ENCODE peak calls at places on chromosomes 6 and 20, in four cellular contexts. A is trophoblast cell, Z is endothelial cell of umbilical vein, R is endodermal cell. T is an unnamed sample. For H3K36me3, the result is how much of the 10 kb centered on the place peaks cover.

GRCh38 chr6:34132486-34133185 is 13.3 kb downstream of the GRM4 start:
- DNase-seq in R (peak), A (peak), Z (peak), T (peak)

GRCh38 chr6:71190809-71191208 is 97.8 kb upstream of the OGFRL1 start:
- DNase-seq in R (no peak), A (no peak), Z (peak), T (peak)

GRCh38 chr20:3454821-3455220 is 16.0 kb upstream of the ATRN start:
- DNase-seq in R (no peak), A (no peak), Z (no peak), T (no peak)

GRCh38 chr20:32972181-32973076 is 31.8 kb downstream of the SUN5 start:
- DNase-seq in A (no peak), R (peak), Z (peak), T (no peak)

GRCh38 chr6:446418-447366 is 55.1 kb downstream of the IRF4 start:
- DNase-seq in R (no peak), A (no peak), Z (no peak), T (no peak)

GRCh38 chr6:1479095-1479494 is 89.7 kb downstream of the FOXF2 start:
- DNase-seq in A (no peak), R (no peak), Z (no peak), T (no peak)

GRCh38 chr20:41316009-41316408 is 1.5 kb downstream of the ZHX3 start:
- DNase-seq in A (no peak), Z (no peak), R (no peak), T (peak)

GRCh38 chr20:41145317-41145716 is 8.0 kb downstream of the PLCG1 start:
- DNase-seq in A (no peak), Z (no peak), R (no peak), T (no peak)

GRCh38 chr6:35397806-35398418 is 54.2 kb upstream of the FANCE start:
- DNase-seq in A (no peak), R (peak), Z (no peak), T (no peak)

GRCh38 chr6:168458101-168458500 is 17.1 kb downstream of the SMOC2 start:
- DNase-seq in A (no peak), Z (no peak), R (no peak), T (no peak)

GRCh38 chr20:38751360-38751976 is 3.2 kb downstream of the ACTR5 start:
- DNase-seq in A (peak), Z (peak), R (no peak), T (peak)

GRCh38 chr6:127146935-127147334 is 28.5 kb downstream of the RSPO3 start:
- DNase-seq in R (no peak), A (no peak), Z (peak), T (peak)

GRCh38 chr6:13760948-13761347 is 49.3 kb upstream of the RANBP9 start:
- DNase-seq in A (no peak), R (no peak), Z (no peak), T (no peak)

GRCh38 chr6:15531973-15532372 is 130.9 kb downstream of the DTNBP1 start:
- DNase-seq in A (no peak), Z (no peak), R (peak), T (no peak)

GRCh38 chr6:18147616-18148015 is 7.3 kb downstream of the TPMT start:
- DNase-seq in A (no peak), Z (no peak), R (no peak), T (no peak)

GRCh38 chr6:124670801-124671200 is 291.4 kb upstream of the RNF217 start:
- DNase-seq in Z (no peak), A (no peak), R (no peak), T (no peak)

GRCh38 chr6:145508107-145508506 is 227.2 kb downstream of the EPM2A start:
- DNase-seq in Z (peak), A (no peak), R (peak), T (no peak)

GRCh38 chr6:147711511-147711910 is 203.0 kb downstream of the SAMD5 start:
- DNase-seq in A (no peak), R (no peak), Z (no peak), T (no peak)

GRCh38 chr6:3159805-3160781 is 2.7 kb upstream of the TUBB2A start:
- DNase-seq in A (peak), Z (no peak), R (peak), T (peak)

GRCh38 chr6:131758920-131759319 is 48.1 kb upstream of the CTAGE9 start:
- DNase-seq in R (no peak), Z (no peak), A (no peak), T (no peak)

GRCh38 chr6:13038315-13039261 is 289.7 kb downstream of the TBC1D7 start:
- DNase-seq in R (no peak), Z (peak), A (no peak), T (peak)

GRCh38 chr20:56442381-56443365 is 25.8 kb upstream of the RTF2 start:
- DNase-seq in A (peak), R (peak), Z (no peak), T (peak)

GRCh38 chr6:38973178-38974057 is 75.2 kb upstream of the GLP1R start:
- DNase-seq in R (no peak), Z (peak), A (peak), T (peak)

GRCh38 chr6:71489736-71490135 is 201.1 kb downstream of the OGFRL1 start:
- DNase-seq in A (peak), Z (peak), R (peak), T (peak)

GRCh38 chr6:65123516-65123915 is 583.5 kb downstream of the EYS start:
- DNase-seq in Z (no peak), R (no peak), A (no peak), T (peak)

GRCh38 chr6:43077981-43078411 is 1.9 kb downstream of the PTK7 start:
- DNase-seq in R (peak), Z (no peak), A (no peak), T (peak)

GRCh38 chr6:43086022-43086658 is 10.0 kb downstream of the PTK7 start:
- DNase-seq in R (no peak), A (no peak), Z (no peak), T (peak)

GRCh38 chr6:43078651-43079050 is 2.5 kb downstream of the PTK7 start:
- DNase-seq in R (no peak), A (no peak), Z (no peak), T (peak)

GRCh38 chr6:43081043-43081442 is 4.9 kb downstream of the PTK7 start:
- DNase-seq in R (no peak), A (no peak), Z (no peak), T (no peak)

GRCh38 chr6:43083041-43083669 is 7.0 kb downstream of the PTK7 start:
- DNase-seq in Z (no peak), A (no peak), R (no peak), T (no peak)
- H3K9ac ChIP-seq in Z (no peak), A (no peak), R (no peak), T (no peak)

GRCh38 chr6:36607782-36608386 is 13.7 kb downstream of the SRSF3 start:
- DNase-seq in R (no peak), A (peak), Z (no peak), T (no peak)

GRCh38 chr6:36603222-36604089 is 9.3 kb downstream of the SRSF3 start:
- DNase-seq in R (no peak), A (no peak), Z (no peak), T (no peak)

GRCh38 chr6:36605102-36605501 is 10.9 kb downstream of the SRSF3 start:
- DNase-seq in R (no peak), Z (no peak), A (no peak), T (no peak)

GRCh38 chr6:36605560-36606391 is 11.6 kb downstream of the SRSF3 start:
- DNase-seq in Z (no peak), A (no peak), R (no peak), T (peak)

DNA sequence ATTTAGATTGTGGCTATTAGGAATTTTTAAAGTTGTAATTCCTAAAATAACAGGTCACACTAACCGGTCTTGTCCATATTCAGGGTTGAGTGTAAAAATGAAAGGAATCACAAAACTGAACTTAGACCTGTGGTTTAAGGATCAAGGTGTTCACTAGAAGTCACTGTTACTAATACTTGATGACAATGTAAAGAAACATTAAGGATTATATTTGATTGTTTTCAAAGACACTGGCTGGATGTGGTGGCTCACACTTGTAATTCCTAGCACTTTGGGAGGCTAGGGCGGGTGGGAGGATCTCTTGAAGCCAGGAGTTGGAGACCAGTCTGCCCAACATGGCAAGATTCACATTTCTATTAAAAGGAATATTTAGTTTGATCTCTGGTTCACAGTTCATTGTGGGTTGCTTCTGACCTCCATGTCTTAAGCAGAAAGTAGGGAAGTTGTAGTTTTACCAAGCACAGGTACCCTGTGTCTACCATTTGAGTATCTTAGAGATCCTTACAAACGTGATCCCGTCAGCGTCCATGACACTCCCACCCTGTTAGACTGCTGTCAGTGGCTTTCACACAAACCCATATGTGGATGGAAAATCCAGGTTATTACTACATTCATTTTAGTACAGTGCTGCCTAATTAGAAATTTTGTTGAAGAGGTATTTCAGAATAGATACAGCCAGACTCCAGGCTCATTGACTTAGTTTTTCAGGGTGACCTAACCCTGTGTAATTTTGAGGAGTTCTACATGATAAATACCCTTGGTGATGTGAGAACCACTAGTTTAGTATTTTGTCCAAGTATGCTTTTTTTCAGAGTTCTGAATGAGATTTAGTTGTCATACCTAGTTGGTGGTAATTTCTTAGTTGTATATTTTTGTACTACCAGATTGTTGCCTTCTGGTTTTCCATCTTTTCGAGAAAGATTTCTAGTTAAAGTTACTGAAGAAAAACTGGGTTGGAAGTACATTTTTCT is 10.2 kb downstream of the SRSF3 start:
- DNase-seq in A (no peak), R (no peak), Z (no peak), T (no peak)
- H3K36me3 ChIP-seq in A (half or more), R (half or more), Z (half or more), T (under half)

DNA sequence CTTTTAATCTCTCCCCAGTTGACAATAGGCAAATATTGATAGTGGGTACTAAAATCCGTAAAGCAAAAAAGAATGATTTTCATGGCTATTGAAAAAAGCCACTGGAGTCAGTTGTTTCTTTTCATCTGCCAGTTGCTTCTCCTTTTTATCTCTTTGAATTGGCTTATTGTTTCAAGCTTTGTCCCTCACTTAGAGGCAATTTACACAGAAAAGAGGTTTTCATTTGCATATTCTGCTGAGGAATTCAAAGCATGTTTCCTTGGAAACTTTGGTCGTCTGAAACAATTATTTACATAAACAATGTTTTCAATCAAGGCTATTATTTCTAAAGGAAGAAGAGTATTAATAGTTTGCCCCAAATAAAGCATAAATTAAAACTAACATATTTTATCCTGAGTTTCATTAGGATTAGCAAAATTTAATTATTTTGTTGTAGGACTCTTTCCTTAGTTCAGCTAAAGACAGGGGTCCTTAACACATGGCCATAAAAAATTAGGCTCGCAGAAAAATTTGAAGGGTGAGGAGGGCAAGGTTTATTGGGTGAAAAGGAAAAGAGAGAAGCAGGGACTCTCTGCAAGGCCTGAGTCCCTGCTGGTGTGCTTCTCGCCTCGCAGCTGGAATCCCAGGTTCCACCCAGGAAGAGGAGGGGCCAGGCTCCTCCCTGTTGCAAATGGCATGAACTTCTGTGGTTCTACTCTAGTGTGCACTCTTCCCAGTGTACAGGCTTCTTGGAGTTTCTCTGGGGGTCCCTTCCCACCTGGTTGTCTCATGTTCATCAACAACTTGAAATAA is 138.8 kb upstream of the LAMA2 start:
- DNase-seq in A (no peak), R (peak), Z (no peak), T (no peak)
- H3K27ac ChIP-seq in A (no peak), R (no peak), Z (no peak), T (no peak)

GRCh38 chr20:53972179-53972578 is 98.2 kb downstream of the BCAS1 start:
- DNase-seq in A (no peak), R (no peak), Z (no peak), T (no peak)

GRCh38 chr20:53978497-53978896 is 91.9 kb downstream of the BCAS1 start:
- DNase-seq in A (no peak), R (no peak), Z (no peak), T (no peak)

GRCh38 chr20:53977391-53977790 is 93.0 kb downstream of the BCAS1 start:
- DNase-seq in R (no peak), A (no peak), Z (no peak), T (no peak)

GRCh38 chr20:53975761-53976160 is 94.6 kb downstream of the BCAS1 start:
- DNase-seq in R (no peak), A (no peak), Z (no peak), T (no peak)

GRCh38 chr20:53974785-53975555 is 95.4 kb downstream of the BCAS1 start:
- DNase-seq in R (no peak), A (no peak), Z (no peak), T (no peak)
- H3K9ac ChIP-seq in R (no peak), A (no peak), Z (no peak), T (no peak)

GRCh38 chr20:61993058-61993457 is 72.6 kb downstream of the TAF4 start:
- DNase-seq in R (no peak), A (no peak), Z (no peak), T (no peak)

GRCh38 chr20:61989741-61990140 is 75.9 kb downstream of the TAF4 start:
- DNase-seq in R (no peak), Z (no peak), A (no peak), T (no peak)

GRCh38 chr20:61991476-61991875 is 74.2 kb downstream of the TAF4 start:
- DNase-seq in A (no peak), R (no peak), Z (no peak), T (peak)

GRCh38 chr20:61988665-61989064 is 77.0 kb downstream of the TAF4 start:
- DNase-seq in R (no peak), Z (no peak), A (no peak), T (no peak)

GRCh38 chr20:61990484-61990883 is 75.2 kb downstream of the TAF4 start:
- DNase-seq in Z (no peak), R (no peak), A (no peak), T (no peak)
- H3K36me3 ChIP-seq in Z (under half), R (half or more), A (half or more), T (half or more)

GRCh38 chr6:43278524-43279078 is 19.5 kb upstream of the SLC22A7 start:
- DNase-seq in R (no peak), A (no peak), Z (no peak), T (no peak)
- H3K27ac ChIP-seq in R (peak), A (no peak), Z (no peak), T (no peak)

GRCh38 chr6:163415620-163416379 is 1.3 kb downstream of the QKI start:
- DNase-seq in A (peak), Z (peak), R (peak), T (peak)

GRCh38 chr6:163417595-163417994 is 3.1 kb downstream of the QKI start:
- DNase-seq in A (no peak), R (no peak), Z (peak), T (no peak)

GRCh38 chr6:163415176-163415619 is 680 bp downstream of the QKI start:
- DNase-seq in A (no peak), R (peak), Z (no peak), T (no peak)

GRCh38 chr6:163416640-163417253 is 2.2 kb downstream of the QKI start:
- DNase-seq in R (peak), A (peak), Z (peak), T (peak)

DNA sequence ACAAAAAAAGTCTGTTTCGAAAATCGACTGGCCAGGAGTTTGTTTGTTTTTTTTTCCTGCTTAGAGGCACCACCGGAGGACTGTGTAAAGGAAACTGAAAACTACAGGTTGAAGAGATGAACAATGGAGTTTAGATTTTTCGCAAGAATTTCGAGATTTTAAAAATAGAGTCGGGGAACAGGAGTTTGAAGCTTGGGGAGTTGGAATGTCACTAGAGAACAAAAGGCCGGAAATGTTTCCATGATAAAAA is 1.8 kb downstream of the QKI start:
- DNase-seq in Z (no peak), A (no peak), R (no peak), T (no peak)
- H3K9ac ChIP-seq in Z (peak), A (no peak), R (peak), T (peak)

GRCh38 chr20:44552568-44552949 is 29.8 kb upstream of the PKIG start:
- DNase-seq in Z (no peak), A (no peak), R (no peak), T (no peak)
- H3K36me3 ChIP-seq in Z (under half), A (under half), R (under half), T (under half)

T was measured in mesenchymal stem cell.